ENCODE peak calls at places on chromosomes 2 and 18, in four cellular contexts. One of them, this sample, is unnamed.

GRCh38 chr2:69514836-69515235 is 77.6 kb upstream of the NFU1 start:
- DNase-seq in K562: no peak
- DNase-seq in HCT116: no peak
- DNase-seq in HepG2: no peak
- DNase-seq in this sample: no peak

GRCh38 chr2:10493636-10494281 is 45.6 kb upstream of the ODC1 start:
- DNase-seq in K562: no peak
- DNase-seq in HCT116: no peak
- DNase-seq in HepG2: peak; percentile 68
- DNase-seq in this sample: no peak

GRCh38 chr2:189179607-189179979 is at the start of gene COL5A2:
- DNase-seq in K562: no peak
- DNase-seq in HCT116: no peak
- DNase-seq in HepG2: no peak
- DNase-seq in this sample: no peak

GRCh38 chr2:207767461-207768167 is 2.1 kb downstream of the FZD5 start:
- DNase-seq in K562: no peak
- DNase-seq in HCT116: no peak
- DNase-seq in HepG2: peak; percentile 76
- DNase-seq in this sample: peak; percentile 74

GRCh38 chr2:40592223-40592622 is 140.3 kb upstream of the SLC8A1 start:
- DNase-seq in K562: no peak
- DNase-seq in HCT116: no peak
- DNase-seq in HepG2: no peak
- DNase-seq in this sample: no peak

GRCh38 chr2:109690822-109691541 is 76.8 kb downstream of the SOWAHC start:
- DNase-seq in K562: no peak
- DNase-seq in HCT116: no peak
- DNase-seq in HepG2: peak; percentile 96
- DNase-seq in this sample: no peak

GRCh38 chr18:61901334-61901986 is 8.7 kb upstream of the RNF152 start:
- DNase-seq in K562: peak; percentile 58
- DNase-seq in HCT116: peak; percentile 53
- DNase-seq in HepG2: peak; percentile 35
- DNase-seq in this sample: peak; percentile 73

GRCh38 chr2:241841181-241842066 is 17.3 kb downstream of the PDCD1 start:
- DNase-seq in K562: no peak
- DNase-seq in HCT116: no peak
- DNase-seq in HepG2: no peak
- DNase-seq in this sample: no peak

GRCh38 chr18:34626404-34627137 is 83.5 kb upstream of the DTNA start:
- DNase-seq in K562: no peak
- DNase-seq in HCT116: no peak
- DNase-seq in HepG2: no peak
- DNase-seq in this sample: no peak

GRCh38 chr2:18690342-18690741 is 101.0 kb upstream of the NT5C1B start:
- DNase-seq in K562: no peak
- DNase-seq in HCT116: peak; percentile 15
- DNase-seq in HepG2: no peak
- DNase-seq in this sample: peak; percentile 27

DNA sequence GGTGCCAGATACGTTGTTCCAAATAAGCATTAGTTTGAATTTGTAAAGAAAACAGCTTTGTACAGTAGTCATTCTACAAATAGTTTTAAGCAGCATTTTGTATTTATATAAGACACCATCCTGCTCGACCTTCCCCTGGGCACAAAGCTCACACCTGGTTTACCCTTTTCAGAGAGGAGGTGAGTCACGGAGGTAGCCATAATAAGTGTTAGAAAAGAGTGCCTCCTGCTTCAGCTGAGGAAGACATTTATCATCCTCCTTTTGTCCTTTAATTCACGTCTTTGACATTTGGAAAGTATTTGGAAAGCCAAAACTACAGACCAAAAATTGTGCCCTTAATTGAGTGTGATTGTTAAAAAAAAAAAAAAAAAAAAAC is 6.8 kb downstream of the RAB12 start:
- DNase-seq in K562: no peak
- DNase-seq in HCT116: no peak
- DNase-seq in HepG2: peak; percentile 35
- DNase-seq in this sample: no peak
- TF ChIP-seq ELF1 in K562: no peak
- TF ChIP-seq ELF1 in HCT116: no peak
- TF ChIP-seq ELF1 in HepG2: no peak
- TF ChIP-seq ELF1 in this sample: no peak

GRCh38 chr2:25275575-25275965 is 66.2 kb downstream of the DNMT3A start:
- DNase-seq in K562: no peak
- DNase-seq in HCT116: no peak
- DNase-seq in HepG2: no peak
- DNase-seq in this sample: no peak

GRCh38 chr2:25281581-25281980 is 60.1 kb downstream of the DNMT3A start:
- DNase-seq in K562: no peak
- DNase-seq in HCT116: no peak
- DNase-seq in HepG2: no peak
- DNase-seq in this sample: no peak

GRCh38 chr2:25280066-25280687 is 61.5 kb downstream of the DNMT3A start:
- DNase-seq in K562: no peak
- DNase-seq in HCT116: no peak
- DNase-seq in HepG2: peak; percentile 65
- DNase-seq in this sample: no peak

GRCh38 chr2:25276569-25277465 is 64.9 kb downstream of the DNMT3A start:
- DNase-seq in K562: peak; percentile 64
- DNase-seq in HCT116: no peak
- DNase-seq in HepG2: no peak
- DNase-seq in this sample: peak; percentile 86

DNA sequence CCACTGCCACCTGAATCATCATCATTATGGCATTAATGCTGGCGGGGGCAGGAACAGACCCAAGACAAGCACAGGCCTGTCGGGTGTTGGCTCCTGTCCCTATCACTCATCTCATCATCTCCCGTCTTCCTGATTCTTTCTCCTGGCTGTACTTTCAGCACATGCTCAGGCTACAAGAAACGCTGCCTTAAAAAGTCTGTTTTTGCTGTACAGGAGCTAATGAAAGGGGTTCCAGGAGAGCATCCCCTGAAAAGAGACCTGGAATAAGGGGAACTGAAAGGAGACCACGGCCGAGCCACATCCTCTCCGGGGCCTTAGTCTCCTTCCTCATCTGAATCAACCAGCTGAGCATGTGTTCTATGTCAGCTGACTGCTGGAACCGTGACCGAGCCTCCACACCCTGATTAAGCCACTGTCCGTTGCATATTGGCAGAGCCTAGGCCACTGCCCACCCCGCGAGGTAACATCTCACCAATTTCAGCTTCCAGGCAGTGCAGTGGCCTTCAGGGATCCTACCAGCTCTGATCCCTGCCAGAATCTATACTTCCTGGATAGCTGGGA is 62.6 kb downstream of the DNMT3A start:
- DNase-seq in K562: no peak
- DNase-seq in HCT116: no peak
- DNase-seq in HepG2: no peak
- DNase-seq in this sample: no peak
- TF ChIP-seq ELF1 in K562: no peak
- TF ChIP-seq ELF1 in HCT116: no peak
- TF ChIP-seq ELF1 in HepG2: no peak
- TF ChIP-seq ELF1 in this sample: no peak

DNA sequence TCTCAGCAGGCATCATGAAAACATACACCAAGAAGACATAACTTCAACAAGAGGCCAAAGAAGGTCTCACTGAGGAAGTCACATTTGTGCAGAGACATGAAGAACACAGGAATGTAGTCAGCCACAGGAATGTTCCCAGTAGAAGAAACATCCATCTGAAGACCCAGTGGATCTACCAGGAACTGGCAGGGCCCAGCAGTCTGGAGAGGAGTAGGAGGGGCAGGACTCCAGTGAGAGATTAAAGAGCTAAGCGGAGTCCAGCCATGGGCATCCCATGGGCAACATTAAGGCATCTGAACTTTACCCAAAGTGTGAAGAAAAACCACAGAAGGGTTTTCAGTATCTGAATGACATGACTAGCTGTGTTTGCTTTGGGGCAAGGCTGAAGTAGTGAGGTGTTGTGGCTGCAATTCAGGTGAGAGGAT is 103.1 kb downstream of the UPP2 start:
- DNase-seq in K562: no peak
- DNase-seq in HCT116: no peak
- DNase-seq in HepG2: no peak
- DNase-seq in this sample: no peak
- TF ChIP-seq ELF1 in K562: no peak
- TF ChIP-seq ELF1 in HCT116: no peak
- TF ChIP-seq ELF1 in HepG2: no peak
- TF ChIP-seq ELF1 in this sample: no peak

DNA sequence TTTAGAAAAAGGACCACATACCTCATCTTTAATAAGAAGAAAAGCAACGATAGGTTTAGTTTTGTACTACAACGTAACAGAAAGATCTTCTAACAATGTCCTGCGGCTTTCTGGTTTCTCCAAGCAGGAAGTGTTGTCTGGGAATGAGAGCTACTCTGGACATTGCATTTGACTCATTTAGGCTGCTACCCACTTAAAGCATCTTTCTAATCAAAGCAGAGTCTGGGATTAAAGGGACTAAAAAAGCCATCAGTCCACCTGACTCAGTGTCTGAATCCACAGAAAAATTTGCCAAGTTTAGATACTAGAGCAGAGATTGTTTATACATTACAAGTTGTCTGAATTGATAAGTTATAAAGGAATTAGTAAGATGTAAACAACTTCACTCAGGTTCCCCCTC is 70.1 kb upstream of the SMIM21 start:
- DNase-seq in K562: no peak
- DNase-seq in HCT116: no peak
- DNase-seq in HepG2: no peak
- DNase-seq in this sample: no peak
- TF ChIP-seq ELF1 in K562: no peak
- TF ChIP-seq ELF1 in HCT116: no peak
- TF ChIP-seq ELF1 in HepG2: no peak
- TF ChIP-seq ELF1 in this sample: no peak

GRCh38 chr2:182920631-182921056 is 54.2 kb upstream of the FRZB start:
- DNase-seq in K562: no peak
- DNase-seq in HCT116: no peak
- DNase-seq in HepG2: no peak
- DNase-seq in this sample: no peak
- TF ChIP-seq ELF1 in K562: no peak
- TF ChIP-seq ELF1 in HCT116: no peak
- TF ChIP-seq ELF1 in HepG2: no peak
- TF ChIP-seq ELF1 in this sample: no peak

GRCh38 chr2:101887328-101887727 is 104.4 kb upstream of the IL1R2 start:
- DNase-seq in K562: no peak
- DNase-seq in HCT116: no peak
- DNase-seq in HepG2: no peak
- DNase-seq in this sample: no peak
- TF ChIP-seq ELF1 in K562: no peak
- TF ChIP-seq ELF1 in HCT116: no peak
- TF ChIP-seq ELF1 in HepG2: no peak
- TF ChIP-seq ELF1 in this sample: no peak

DNA sequence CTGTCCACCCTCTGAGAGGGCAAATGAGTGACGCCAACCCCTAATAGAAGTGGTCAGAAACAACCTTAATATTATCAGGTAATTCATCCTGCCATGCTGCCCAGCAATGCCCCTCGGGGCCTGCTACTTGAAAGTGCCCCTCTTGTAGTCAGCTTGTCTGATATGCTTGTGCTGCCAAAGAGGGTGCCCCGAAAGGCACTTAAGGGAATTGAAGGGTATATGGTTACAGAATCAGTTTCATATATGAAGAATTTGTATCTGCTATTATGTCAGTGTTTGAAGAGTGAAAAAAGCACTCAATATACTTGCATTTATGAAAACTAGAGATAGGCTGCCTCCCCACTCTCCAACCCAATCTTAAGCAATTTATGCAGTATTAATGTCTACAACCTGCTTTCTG is 647.1 kb upstream of the ACVR2A start:
- DNase-seq in K562: no peak
- DNase-seq in HCT116: no peak
- DNase-seq in HepG2: no peak
- DNase-seq in this sample: no peak
- TF ChIP-seq ELF1 in K562: no peak
- TF ChIP-seq ELF1 in HCT116: no peak
- TF ChIP-seq ELF1 in HepG2: no peak
- TF ChIP-seq ELF1 in this sample: no peak

This sample was measured in SK-N-SH.